ENCODE peak calls at places on chromosomes 5 and 9, in five cellular contexts. One of them, this sample, is unnamed.

GRCh38 chr9:109721021-109721420 is 59.0 kb upstream of the PALM2AKAP2 start:
- DNase-seq in right lobe of liver: no peak
- DNase-seq in breast epithelium: no peak
- DNase-seq in GM23338: peak; percentile 29
- DNase-seq in heart left ventricle: no peak
- DNase-seq in this sample: no peak

GRCh38 chr5:132079619-132080018 is 6.0 kb downstream of the CSF2 start:
- DNase-seq in right lobe of liver: no peak
- DNase-seq in breast epithelium: no peak
- DNase-seq in GM23338: no peak
- DNase-seq in heart left ventricle: no peak
- DNase-seq in this sample: no peak

GRCh38 chr5:180645609-180646204 is 3.7 kb downstream of the FLT4 start:
- DNase-seq in right lobe of liver: no peak
- DNase-seq in breast epithelium: no peak
- DNase-seq in GM23338: no peak
- DNase-seq in heart left ventricle: no peak
- DNase-seq in this sample: no peak

GRCh38 chr9:125968975-125969374 is 221.8 kb downstream of the PBX3 start:
- DNase-seq in right lobe of liver: no peak
- DNase-seq in breast epithelium: no peak
- DNase-seq in GM23338: no peak
- DNase-seq in heart left ventricle: no peak
- DNase-seq in this sample: no peak

GRCh38 chr5:56876325-56876724 is 33.1 kb upstream of the SETD9 start:
- DNase-seq in right lobe of liver: no peak
- DNase-seq in breast epithelium: no peak
- DNase-seq in GM23338: no peak
- DNase-seq in heart left ventricle: no peak
- DNase-seq in this sample: no peak

GRCh38 chr5:95803271-95804148 is 19.0 kb downstream of the GLRX start:
- DNase-seq in right lobe of liver: no peak
- DNase-seq in breast epithelium: no peak
- DNase-seq in GM23338: no peak
- DNase-seq in heart left ventricle: no peak
- DNase-seq in this sample: no peak

GRCh38 chr5:34914671-34915138 is 599 bp downstream of the RAD1 start:
- DNase-seq in right lobe of liver: peak; percentile 41
- DNase-seq in breast epithelium: no peak
- DNase-seq in GM23338: peak; percentile 46
- DNase-seq in heart left ventricle: peak; percentile 14
- DNase-seq in this sample: peak; percentile 80

GRCh38 chr9:115691686-115692085 is 461.9 kb upstream of the PAPPA start:
- DNase-seq in right lobe of liver: no peak
- DNase-seq in breast epithelium: no peak
- DNase-seq in GM23338: no peak
- DNase-seq in heart left ventricle: no peak
- DNase-seq in this sample: no peak

GRCh38 chr5:158943057-158943456 is 156.7 kb downstream of the EBF1 start:
- DNase-seq in right lobe of liver: no peak
- DNase-seq in breast epithelium: no peak
- DNase-seq in GM23338: no peak
- DNase-seq in heart left ventricle: no peak
- DNase-seq in this sample: no peak

GRCh38 chr5:154647760-154648143 is 107.4 kb upstream of the LARP1 start:
- DNase-seq in right lobe of liver: no peak
- DNase-seq in breast epithelium: no peak
- DNase-seq in GM23338: peak; percentile 30
- DNase-seq in heart left ventricle: no peak
- DNase-seq in this sample: no peak

GRCh38 chr5:157487358-157487757 is 27.3 kb downstream of the NIPAL4 start:
- DNase-seq in right lobe of liver: no peak
- DNase-seq in breast epithelium: no peak
- DNase-seq in GM23338: no peak
- DNase-seq in heart left ventricle: no peak
- DNase-seq in this sample: no peak
- H3K27ac ChIP-seq in right lobe of liver: no peak overlapping the region
- H3K27ac ChIP-seq in breast epithelium: no peak overlapping the region
- H3K27ac ChIP-seq in GM23338: no peak overlapping the region
- H3K27ac ChIP-seq in heart left ventricle: no peak overlapping the region
- H3K27ac ChIP-seq in this sample: no peak overlapping the region

GRCh38 chr9:88387733-88388202 is 476 bp upstream of the SPIN1 start:
- DNase-seq in right lobe of liver: peak; percentile 41
- DNase-seq in breast epithelium: peak; percentile 52
- DNase-seq in GM23338: peak; percentile 68
- DNase-seq in heart left ventricle: no peak
- DNase-seq in this sample: peak; percentile 85
- H3K4me1 ChIP-seq in right lobe of liver: peaks cover 13% of the 10 kb centered on the region
- H3K4me1 ChIP-seq in breast epithelium: no peaks in the 10 kb centered on the region
- H3K4me1 ChIP-seq in GM23338: peaks cover 35% of the 10 kb centered on the region
- H3K4me1 ChIP-seq in heart left ventricle: peaks cover 47% of the 10 kb centered on the region
- H3K4me1 ChIP-seq in this sample: peaks cover 6% of the 10 kb centered on the region

GRCh38 chr9:135379540-135380267 is 99.9 kb upstream of the PPP1R26 start:
- DNase-seq in right lobe of liver: no peak
- DNase-seq in breast epithelium: no peak
- DNase-seq in GM23338: no peak
- DNase-seq in heart left ventricle: no peak
- DNase-seq in this sample: no peak
- H3K27ac ChIP-seq in right lobe of liver: no peak overlapping the region
- H3K27ac ChIP-seq in breast epithelium: no peak overlapping the region
- H3K27ac ChIP-seq in GM23338: no peak overlapping the region
- H3K27ac ChIP-seq in heart left ventricle: no peak overlapping the region
- H3K27ac ChIP-seq in this sample: no peak overlapping the region

GRCh38 chr9:86765736-86766410 is 181.4 kb downstream of the GAS1 start:
- DNase-seq in right lobe of liver: no peak
- DNase-seq in breast epithelium: no peak
- DNase-seq in GM23338: no peak
- DNase-seq in heart left ventricle: no peak
- DNase-seq in this sample: no peak

GRCh38 chr9:86768709-86769108 is 178.6 kb downstream of the GAS1 start:
- DNase-seq in right lobe of liver: no peak
- DNase-seq in breast epithelium: no peak
- DNase-seq in GM23338: no peak
- DNase-seq in heart left ventricle: no peak
- DNase-seq in this sample: no peak

GRCh38 chr9:86766912-86767311 is 180.4 kb downstream of the GAS1 start:
- DNase-seq in right lobe of liver: peak; percentile 28
- DNase-seq in breast epithelium: no peak
- DNase-seq in GM23338: no peak
- DNase-seq in heart left ventricle: no peak
- DNase-seq in this sample: peak; percentile 88

GRCh38 chr9:86768020-86768419 is 179.3 kb downstream of the GAS1 start:
- DNase-seq in right lobe of liver: no peak
- DNase-seq in breast epithelium: no peak
- DNase-seq in GM23338: no peak
- DNase-seq in heart left ventricle: no peak
- DNase-seq in this sample: no peak

DNA sequence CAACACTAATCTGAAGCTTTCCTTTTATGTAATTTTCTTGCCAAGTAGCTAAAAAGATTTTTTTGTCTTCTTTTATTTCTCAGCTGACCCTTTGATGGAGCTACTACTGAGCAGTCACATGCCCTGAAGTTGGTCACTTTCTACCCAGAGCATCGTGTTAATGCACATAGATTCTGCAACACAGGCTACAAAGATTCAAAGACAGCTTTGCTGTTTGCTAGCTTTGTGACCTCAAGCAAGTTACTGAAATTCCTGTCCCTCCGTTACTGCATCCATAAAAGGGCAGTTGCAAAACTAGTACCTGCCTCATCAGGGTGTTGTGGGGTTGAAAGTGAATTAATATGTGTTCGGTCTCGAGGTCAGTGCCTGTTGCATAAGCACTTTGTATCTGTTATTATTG is 179.9 kb downstream of the GAS1 start:
- DNase-seq in right lobe of liver: no peak
- DNase-seq in breast epithelium: no peak
- DNase-seq in GM23338: no peak
- DNase-seq in heart left ventricle: no peak
- DNase-seq in this sample: no peak
- H3K4me1 ChIP-seq in right lobe of liver: no peaks in the 10 kb centered on the region
- H3K4me1 ChIP-seq in breast epithelium: no peaks in the 10 kb centered on the region
- H3K4me1 ChIP-seq in GM23338: no peaks in the 10 kb centered on the region
- H3K4me1 ChIP-seq in heart left ventricle: peaks cover 30% of the 10 kb centered on the region
- H3K4me1 ChIP-seq in this sample: no peaks in the 10 kb centered on the region

GRCh38 chr5:169765176-169765575 is 128.1 kb downstream of the DOCK2 start:
- DNase-seq in right lobe of liver: no peak
- DNase-seq in breast epithelium: no peak
- DNase-seq in GM23338: no peak
- DNase-seq in heart left ventricle: no peak
- DNase-seq in this sample: no peak

GRCh38 chr5:169770109-169770508 is 133.0 kb downstream of the DOCK2 start:
- DNase-seq in right lobe of liver: no peak
- DNase-seq in breast epithelium: no peak
- DNase-seq in GM23338: no peak
- DNase-seq in heart left ventricle: no peak
- DNase-seq in this sample: no peak

GRCh38 chr5:169765597-169765996 is 128.5 kb downstream of the DOCK2 start:
- DNase-seq in right lobe of liver: no peak
- DNase-seq in breast epithelium: no peak
- DNase-seq in GM23338: no peak
- DNase-seq in heart left ventricle: no peak
- DNase-seq in this sample: no peak

GRCh38 chr5:169768416-169768815 is 131.3 kb downstream of the DOCK2 start:
- DNase-seq in right lobe of liver: no peak
- DNase-seq in breast epithelium: no peak
- DNase-seq in GM23338: peak; percentile 21
- DNase-seq in heart left ventricle: no peak
- DNase-seq in this sample: no peak

GRCh38 chr5:169767938-169768337 is 130.9 kb downstream of the DOCK2 start:
- DNase-seq in right lobe of liver: peak; percentile 19
- DNase-seq in breast epithelium: no peak
- DNase-seq in GM23338: no peak
- DNase-seq in heart left ventricle: peak; percentile 32
- DNase-seq in this sample: no peak
- H3K27ac ChIP-seq in right lobe of liver: no peak overlapping the region
- H3K27ac ChIP-seq in breast epithelium: no peak overlapping the region
- H3K27ac ChIP-seq in GM23338: no peak overlapping the region
- H3K27ac ChIP-seq in heart left ventricle: no peak overlapping the region
- H3K27ac ChIP-seq in this sample: no peak overlapping the region

GRCh38 chr5:139294372-139295165 is 1.0 kb downstream of the MATR3 start:
- DNase-seq in right lobe of liver: peak; percentile 79
- DNase-seq in breast epithelium: peak; percentile 69
- DNase-seq in GM23338: peak; percentile 73
- DNase-seq in heart left ventricle: peak; percentile 78
- DNase-seq in this sample: peak; percentile 88

GRCh38 chr5:139296862-139297326 is 3.4 kb downstream of the MATR3 start:
- DNase-seq in right lobe of liver: no peak
- DNase-seq in breast epithelium: no peak
- DNase-seq in GM23338: no peak
- DNase-seq in heart left ventricle: no peak
- DNase-seq in this sample: no peak

GRCh38 chr5:139295692-139296091 is 2.2 kb downstream of the MATR3 start:
- DNase-seq in right lobe of liver: no peak
- DNase-seq in breast epithelium: no peak
- DNase-seq in GM23338: no peak
- DNase-seq in heart left ventricle: no peak
- DNase-seq in this sample: no peak

GRCh38 chr5:139297439-139298133 is 4.0 kb downstream of the MATR3 start:
- DNase-seq in right lobe of liver: no peak
- DNase-seq in breast epithelium: no peak
- DNase-seq in GM23338: no peak
- DNase-seq in heart left ventricle: no peak
- DNase-seq in this sample: no peak

GRCh38 chr5:139296198-139296597 is 2.7 kb downstream of the MATR3 start:
- DNase-seq in right lobe of liver: no peak
- DNase-seq in breast epithelium: no peak
- DNase-seq in GM23338: no peak
- DNase-seq in heart left ventricle: no peak
- DNase-seq in this sample: no peak
- H3K4me1 ChIP-seq in right lobe of liver: peaks cover 25% of the 10 kb centered on the region
- H3K4me1 ChIP-seq in breast epithelium: no peaks in the 10 kb centered on the region
- H3K4me1 ChIP-seq in GM23338: peaks cover 35% of the 10 kb centered on the region
- H3K4me1 ChIP-seq in heart left ventricle: peaks cover 65% of the 10 kb centered on the region
- H3K4me1 ChIP-seq in this sample: peaks cover 21% of the 10 kb centered on the region

GRCh38 chr5:3657364-3658003 is 61.9 kb downstream of the IRX1 start:
- DNase-seq in right lobe of liver: no peak
- DNase-seq in breast epithelium: no peak
- DNase-seq in GM23338: no peak
- DNase-seq in heart left ventricle: no peak
- DNase-seq in this sample: no peak

GRCh38 chr5:3660630-3661029 is 65.0 kb downstream of the IRX1 start:
- DNase-seq in right lobe of liver: no peak
- DNase-seq in breast epithelium: no peak
- DNase-seq in GM23338: no peak
- DNase-seq in heart left ventricle: no peak
- DNase-seq in this sample: no peak

GRCh38 chr5:3659907-3660306 is 64.3 kb downstream of the IRX1 start:
- DNase-seq in right lobe of liver: no peak
- DNase-seq in breast epithelium: no peak
- DNase-seq in GM23338: no peak
- DNase-seq in heart left ventricle: no peak
- DNase-seq in this sample: no peak

GRCh38 chr5:3658929-3659328 is 63.3 kb downstream of the IRX1 start:
- DNase-seq in right lobe of liver: no peak
- DNase-seq in breast epithelium: no peak
- DNase-seq in GM23338: no peak
- DNase-seq in heart left ventricle: no peak
- DNase-seq in this sample: no peak

GRCh38 chr5:3661755-3662296 is 66.2 kb downstream of the IRX1 start:
- DNase-seq in right lobe of liver: no peak
- DNase-seq in breast epithelium: no peak
- DNase-seq in GM23338: no peak
- DNase-seq in heart left ventricle: no peak
- DNase-seq in this sample: no peak
- H3K27ac ChIP-seq in right lobe of liver: no peak overlapping the region
- H3K27ac ChIP-seq in breast epithelium: peak overlapping the region; percentile 32
- H3K27ac ChIP-seq in GM23338: no peak overlapping the region
- H3K27ac ChIP-seq in heart left ventricle: no peak overlapping the region
- H3K27ac ChIP-seq in this sample: no peak overlapping the region

This sample was measured in kidney.